ENCODE peak calls at places on chromosomes 6 and 20, in five cellular contexts. W, N, J, S and I are unnamed samples.

GRCh38 chr20:1855113-1855512 is 40.1 kb upstream of the SIRPA start:
- DNase-seq in W (no peak), N (no peak), J (no peak), S (no peak), I (no peak)

GRCh38 chr6:8705435-8706020 is 270.2 kb upstream of the SLC35B3 start:
- DNase-seq in W (no peak), N (no peak), J (peak), S (no peak), I (no peak)

GRCh38 chr20:3672864-3673550 is 8.8 kb downstream of the ADAM33 start:
- DNase-seq in W (no peak), N (no peak), J (no peak), S (no peak), I (no peak)

GRCh38 chr6:16547586-16547985 is 213.7 kb downstream of the ATXN1 start:
- DNase-seq in W (no peak), N (no peak), J (no peak), S (no peak), I (no peak)

GRCh38 chr20:10540636-10541493 is 105.8 kb downstream of the SLX4IP start:
- DNase-seq in W (no peak), N (no peak), J (peak), S (peak), I (peak)

GRCh38 chr6:6694368-6694780 is 105.9 kb downstream of the LY86 start:
- DNase-seq in W (no peak), N (no peak), J (no peak), S (no peak), I (no peak)

GRCh38 chr6:167795321-167795811 is 31.3 kb upstream of the AFDN start:
- DNase-seq in W (no peak), N (no peak), J (no peak), S (no peak), I (no peak)

GRCh38 chr6:66849843-66850242 is 1142.8 kb upstream of the EYS start:
- DNase-seq in W (no peak), N (no peak), J (no peak), S (no peak), I (no peak)

GRCh38 chr6:4466769-4467480 is 309.3 kb upstream of the CDYL start:
- DNase-seq in W (no peak), N (no peak), J (peak), S (no peak), I (peak)

GRCh38 chr6:137416376-137417109 is 77.7 kb downstream of the OLIG3 start:
- DNase-seq in W (no peak), N (no peak), J (peak), S (peak), I (peak)

GRCh38 chr6:79170431-79170830 is 64.1 kb downstream of the HMGN3 start:
- DNase-seq in W (no peak), N (no peak), J (no peak), S (no peak), I (no peak)

GRCh38 chr20:20321917-20322316 is 46.0 kb upstream of the INSM1 start:
- DNase-seq in W (no peak), N (no peak), J (no peak), S (no peak), I (no peak)

GRCh38 chr20:57619053-57619831 is 984 bp downstream of the ZBP1 start:
- DNase-seq in W (no peak), N (no peak), J (no peak), S (no peak), I (no peak)

GRCh38 chr6:81878479-81878878 is 126.0 kb upstream of the TENT5A start:
- DNase-seq in W (no peak), N (no peak), J (no peak), S (no peak), I (no peak)

GRCh38 chr20:57211949-57212889 is 54.2 kb downstream of the BMP7 start:
- DNase-seq in W (peak), N (peak), J (peak), S (peak), I (peak)

GRCh38 chr6:94036024-94036423 is 616.7 kb upstream of the EPHA7 start:
- DNase-seq in W (no peak), N (no peak), J (no peak), S (no peak), I (no peak)

GRCh38 chr6:155582016-155582991 is 126.7 kb upstream of the NOX3 start:
- DNase-seq in W (no peak), N (no peak), J (no peak), S (no peak), I (no peak)

GRCh38 chr6:105184921-105185320 is 5.1 kb upstream of the POPDC3 start:
- DNase-seq in W (no peak), N (no peak), J (peak), S (peak), I (peak)

GRCh38 chr6:46490425-46491200 is 636 bp downstream of the RCAN2 start:
- DNase-seq in W (no peak), N (peak), J (no peak), S (no peak), I (no peak)

GRCh38 chr6:44217332-44218143 is 812 bp downstream of the MYMX start:
- DNase-seq in W (peak), N (peak), J (no peak), S (peak), I (no peak)

GRCh38 chr6:390914-391558 is 516 bp upstream of the IRF4 start:
- DNase-seq in W (no peak), N (no peak), J (peak), S (no peak), I (no peak)

GRCh38 chr20:21513881-21514540 is at the start of gene NKX2-2:
- DNase-seq in W (no peak), N (no peak), J (no peak), S (peak), I (no peak)

GRCh38 chr6:154709621-154710020 is 23.6 kb upstream of the SCAF8 start:
- DNase-seq in W (no peak), N (no peak), J (no peak), S (no peak), I (peak)

GRCh38 chr6:14046476-14047068 is 71.0 kb upstream of the CD83 start:
- DNase-seq in W (no peak), N (no peak), J (peak), S (peak), I (peak)

GRCh38 chr6:168666170-168666569 is 225.2 kb downstream of the SMOC2 start:
- DNase-seq in W (no peak), N (no peak), J (no peak), S (no peak), I (no peak)

GRCh38 chr6:83708970-83709747 is at the start of gene SNAP91:
- DNase-seq in W (no peak), N (peak), J (peak), S (no peak), I (peak)

GRCh38 chr6:84456803-84457202 is 229.4 kb upstream of the CEP162 start:
- DNase-seq in W (no peak), N (no peak), J (no peak), S (no peak), I (no peak)

GRCh38 chr6:45791181-45791580 is 224.5 kb downstream of the CLIC5 start:
- DNase-seq in W (no peak), N (no peak), J (peak), S (no peak), I (peak)

GRCh38 chr20:219290-220115 is 7.6 kb upstream of the DEFB129 start:
- DNase-seq in W (no peak), N (no peak), J (peak), S (peak), I (peak)

GRCh38 chr20:2909953-2910352 is 36.7 kb downstream of the PTPRA start:
- DNase-seq in W (no peak), N (no peak), J (no peak), S (no peak), I (no peak)

GRCh38 chr20:53510266-53510665 is 83.4 kb downstream of the ZNF217 start:
- DNase-seq in W (no peak), N (no peak), J (no peak), S (no peak), I (no peak)

GRCh38 chr6:159033160-159034049 is 11.4 kb downstream of the TAGAP start:
- DNase-seq in W (no peak), N (no peak), J (peak), S (no peak), I (no peak)

GRCh38 chr6:159074120-159074684 is 29.4 kb upstream of the TAGAP start:
- DNase-seq in W (no peak), N (no peak), J (peak), S (peak), I (peak)

GRCh38 chr6:104771258-104771832 is 88.4 kb downstream of the HACE1 start:
- DNase-seq in W (no peak), N (no peak), J (peak), S (peak), I (peak)

GRCh38 chr20:22382742-22383141 is 201.6 kb downstream of the FOXA2 start:
- DNase-seq in W (no peak), N (no peak), J (peak), S (peak), I (peak)

GRCh38 chr20:35387334-35387733 is 24.4 kb downstream of the UQCC1 start:
- DNase-seq in W (no peak), N (no peak), J (peak), S (peak), I (peak)

DNA sequence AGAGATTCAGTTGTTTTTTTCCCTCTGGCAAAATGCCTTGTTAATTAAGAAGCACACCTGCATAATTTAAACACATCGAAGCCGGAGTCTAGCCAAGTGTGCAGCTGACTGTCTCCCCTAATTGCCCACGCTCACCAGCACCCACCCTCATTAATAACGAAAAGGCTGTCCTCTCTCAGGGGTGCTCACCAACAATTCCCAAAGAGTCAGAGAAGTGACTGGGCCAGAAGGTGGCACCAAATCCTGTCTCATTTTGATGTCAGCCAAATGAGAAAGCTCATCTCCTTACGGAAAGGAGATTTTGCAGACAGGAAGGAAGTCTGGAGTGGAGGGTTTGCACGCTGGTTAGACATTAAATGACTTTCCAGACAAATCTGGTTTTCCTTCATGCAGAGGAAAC is 60.7 kb upstream of the MC3R start:
- DNase-seq in W (no peak), N (no peak), J (no peak), S (peak), I (no peak)
- TF ChIP-seq CTCF in W (peak), N (peak), J (peak), S (peak), I (no peak)

GRCh38 chr6:77366798-77367197 is 96.5 kb downstream of the HTR1B start:
- DNase-seq in W (no peak), N (no peak), J (no peak), S (no peak), I (no peak)

GRCh38 chr6:77373955-77374354 is 89.3 kb downstream of the HTR1B start:
- DNase-seq in W (no peak), N (no peak), J (no peak), S (no peak), I (no peak)

GRCh38 chr6:77368660-77369313 is 94.5 kb downstream of the HTR1B start:
- DNase-seq in W (peak), N (no peak), J (peak), S (peak), I (peak)
- H3K4me3 ChIP-seq in W (peak), N (peak), J (peak), S (peak), I (peak)

GRCh38 chr20:8449120-8449519 is 317.1 kb downstream of the PLCB1 start:
- DNase-seq in W (no peak), N (no peak), J (no peak), S (peak), I (peak)

GRCh38 chr20:8457978-8458377 is 325.9 kb downstream of the PLCB1 start:
- DNase-seq in W (no peak), N (no peak), J (no peak), S (no peak), I (no peak)

DNA sequence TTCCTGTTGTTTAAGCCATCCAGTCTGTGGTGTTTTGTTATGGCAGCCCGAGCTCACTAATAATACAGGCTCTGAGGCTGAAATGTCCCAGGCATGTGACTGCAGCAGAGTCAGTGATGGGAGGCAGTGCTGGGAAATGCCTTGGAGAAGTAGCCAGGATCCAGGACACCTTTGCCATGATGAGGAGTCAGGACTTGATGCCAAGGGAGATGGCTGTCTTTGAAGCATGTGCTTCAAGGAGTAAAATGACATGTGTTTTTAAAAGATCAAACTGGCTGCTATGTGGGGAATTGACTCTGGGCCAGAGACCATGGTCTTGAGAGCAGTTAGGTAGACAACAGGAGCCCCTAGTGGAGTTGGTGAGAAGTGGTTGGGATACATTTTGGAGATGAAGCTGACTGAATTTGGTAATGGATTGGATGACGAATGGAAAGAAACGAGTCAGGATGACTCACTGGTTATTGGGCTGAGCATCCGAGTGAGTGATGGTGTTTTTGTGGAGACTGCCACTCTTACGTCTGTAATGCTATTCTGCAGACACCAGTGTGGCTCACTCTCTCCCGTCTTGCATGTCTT is 322.2 kb downstream of the PLCB1 start:
- DNase-seq in W (no peak), N (no peak), J (peak), S (peak), I (peak)
- TF ChIP-seq CTCF in W (no peak), N (no peak), J (peak), S (peak), I (peak)

DNA sequence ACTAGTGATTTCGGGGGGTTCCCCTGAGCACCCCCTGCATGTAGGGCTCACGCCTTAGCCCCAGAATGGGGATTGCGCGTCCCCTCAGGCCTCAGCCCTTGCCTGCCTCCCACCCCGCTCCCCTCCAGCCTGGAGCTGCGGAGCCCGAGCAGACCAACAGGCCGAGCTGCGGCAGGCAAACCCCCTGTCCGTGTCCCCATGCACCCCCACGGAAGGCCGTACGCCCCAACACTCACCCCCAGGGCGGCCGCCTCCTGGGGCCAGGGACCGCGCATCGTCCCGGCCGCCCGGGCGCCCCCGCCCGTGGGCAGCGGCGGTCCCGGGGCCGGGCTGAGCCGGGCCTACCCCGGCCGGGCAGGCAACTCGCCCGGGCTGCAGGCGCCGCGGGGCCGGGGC is 1.2 kb upstream of the KCNB1 start:
- DNase-seq in W (no peak), N (no peak), J (no peak), S (no peak), I (no peak)
- H3K4me3 ChIP-seq in W (peak), N (peak), J (peak), S (peak), I (no peak)

DNA sequence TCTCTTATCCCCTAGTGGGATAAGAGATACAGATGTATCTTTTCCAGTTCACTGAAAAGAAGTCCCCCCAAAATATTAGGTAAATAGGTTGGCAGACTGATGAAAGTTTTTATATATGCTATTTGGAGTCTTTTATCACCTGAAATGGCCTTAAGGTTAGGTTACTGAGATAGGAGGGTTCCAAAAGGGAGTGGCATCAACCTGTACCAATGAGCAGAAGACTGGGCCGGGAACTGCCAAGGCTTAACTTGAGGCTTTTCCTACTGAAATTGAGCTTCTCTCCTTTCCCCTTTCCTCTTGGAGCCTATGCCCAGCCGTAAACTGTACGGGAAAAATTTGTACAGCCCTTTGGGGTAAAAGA is 42.0 kb downstream of the EIF2S2 start:
- DNase-seq in W (no peak), N (no peak), J (no peak), S (no peak), I (no peak)
- TF ChIP-seq CTCF in W (no peak), N (no peak), J (no peak), S (no peak), I (no peak)